ENCODE peak calls at places on chromosomes 3 and 15, in four cellular contexts. One of them, this sample, is unnamed.

GRCh38 chr3:78275420-78275852 is 1235.5 kb downstream of the ROBO2 start:
- DNase-seq in transverse colon: no peak
- DNase-seq in HepG2: no peak
- DNase-seq in suprapubic skin: no peak
- DNase-seq in this sample: no peak

GRCh38 chr3:50632450-50632849 is 15.5 kb downstream of the MAPKAPK3 start:
- DNase-seq in transverse colon: no peak
- DNase-seq in HepG2: no peak
- DNase-seq in suprapubic skin: no peak
- DNase-seq in this sample: no peak

GRCh38 chr3:53816430-53816829 is 29.8 kb downstream of the CHDH start:
- DNase-seq in transverse colon: no peak
- DNase-seq in HepG2: no peak
- DNase-seq in suprapubic skin: no peak
- DNase-seq in this sample: no peak

GRCh38 chr3:65371053-65371452 is 667.7 kb downstream of the MAGI1 start:
- DNase-seq in transverse colon: no peak
- DNase-seq in HepG2: no peak
- DNase-seq in suprapubic skin: no peak
- DNase-seq in this sample: no peak

GRCh38 chr3:30428251-30428650 is 178.2 kb upstream of the TGFBR2 start:
- DNase-seq in transverse colon: no peak
- DNase-seq in HepG2: no peak
- DNase-seq in suprapubic skin: no peak
- DNase-seq in this sample: no peak

GRCh38 chr3:154430014-154430413 is at the start of gene GPR149:
- DNase-seq in transverse colon: no peak
- DNase-seq in HepG2: no peak
- DNase-seq in suprapubic skin: no peak
- DNase-seq in this sample: no peak

GRCh38 chr3:46672349-46672695 is 21.2 kb downstream of the ALS2CL start:
- DNase-seq in transverse colon: peak; percentile 4
- DNase-seq in HepG2: no peak
- DNase-seq in suprapubic skin: no peak
- DNase-seq in this sample: no peak

GRCh38 chr3:103787164-103787871 is 1352.5 kb downstream of the ZPLD1 start:
- DNase-seq in transverse colon: no peak
- DNase-seq in HepG2: no peak
- DNase-seq in suprapubic skin: no peak
- DNase-seq in this sample: no peak

GRCh38 chr3:160806094-160806493 is 50.1 kb downstream of the PPM1L start:
- DNase-seq in transverse colon: no peak
- DNase-seq in HepG2: no peak
- DNase-seq in suprapubic skin: no peak
- DNase-seq in this sample: no peak

GRCh38 chr15:56683925-56684324 is 49.4 kb downstream of the ZNF280D start:
- DNase-seq in transverse colon: no peak
- DNase-seq in HepG2: no peak
- DNase-seq in suprapubic skin: no peak
- DNase-seq in this sample: no peak

GRCh38 chr3:128501431-128501830 is 8.4 kb upstream of the GATA2 start:
- DNase-seq in transverse colon: no peak
- DNase-seq in HepG2: no peak
- DNase-seq in suprapubic skin: no peak
- DNase-seq in this sample: no peak

GRCh38 chr15:56208641-56209155 is 35.0 kb downstream of the RFX7 start:
- DNase-seq in transverse colon: no peak
- DNase-seq in HepG2: no peak
- DNase-seq in suprapubic skin: no peak
- DNase-seq in this sample: no peak

GRCh38 chr15:74417230-74417629 is 16.5 kb downstream of the SEMA7A start:
- DNase-seq in transverse colon: no peak
- DNase-seq in HepG2: no peak
- DNase-seq in suprapubic skin: no peak
- DNase-seq in this sample: no peak

GRCh38 chr15:43246261-43246764 is 20.4 kb downstream of the TGM5 start:
- DNase-seq in transverse colon: no peak
- DNase-seq in HepG2: no peak
- DNase-seq in suprapubic skin: no peak
- DNase-seq in this sample: no peak

GRCh38 chr3:172249039-172249438 is 199.2 kb downstream of the GHSR start:
- DNase-seq in transverse colon: no peak
- DNase-seq in HepG2: no peak
- DNase-seq in suprapubic skin: no peak
- DNase-seq in this sample: no peak

GRCh38 chr3:149003653-149004305 is 12.4 kb downstream of the GYG1 start:
- DNase-seq in transverse colon: no peak
- DNase-seq in HepG2: no peak
- DNase-seq in suprapubic skin: no peak
- DNase-seq in this sample: no peak

GRCh38 chr15:31434418-31435255 is 108.0 kb downstream of the KLF13 start:
- DNase-seq in transverse colon: peak; percentile 75
- DNase-seq in HepG2: no peak
- DNase-seq in suprapubic skin: peak; percentile 86
- DNase-seq in this sample: peak; percentile 63

GRCh38 chr15:29128671-29129070 is 141.0 kb downstream of the NSMCE3 start:
- DNase-seq in transverse colon: no peak
- DNase-seq in HepG2: no peak
- DNase-seq in suprapubic skin: no peak
- DNase-seq in this sample: no peak

GRCh38 chr3:137692803-137693431 is 71.2 kb upstream of the SOX14 start:
- DNase-seq in transverse colon: no peak
- DNase-seq in HepG2: peak; percentile 31
- DNase-seq in suprapubic skin: no peak
- DNase-seq in this sample: no peak

GRCh38 chr3:156867174-156867573 is 41.0 kb downstream of the LEKR1 start:
- DNase-seq in transverse colon: no peak
- DNase-seq in HepG2: no peak
- DNase-seq in suprapubic skin: no peak
- DNase-seq in this sample: no peak

GRCh38 chr15:35701402-35702046 is 155.6 kb upstream of the DPH6 start:
- DNase-seq in transverse colon: no peak
- DNase-seq in HepG2: no peak
- DNase-seq in suprapubic skin: no peak
- DNase-seq in this sample: no peak

GRCh38 chr15:35698978-35699377 is 153.0 kb upstream of the DPH6 start:
- DNase-seq in transverse colon: no peak
- DNase-seq in HepG2: no peak
- DNase-seq in suprapubic skin: no peak
- DNase-seq in this sample: no peak

GRCh38 chr15:35705030-35705884 is 159.3 kb upstream of the DPH6 start:
- DNase-seq in transverse colon: no peak
- DNase-seq in HepG2: no peak
- DNase-seq in suprapubic skin: no peak
- DNase-seq in this sample: no peak

GRCh38 chr15:35705885-35706590 is 160.1 kb upstream of the DPH6 start:
- DNase-seq in transverse colon: no peak
- DNase-seq in HepG2: no peak
- DNase-seq in suprapubic skin: no peak
- DNase-seq in this sample: peak; percentile 44

GRCh38 chr15:35702946-35703495 is 157.1 kb upstream of the DPH6 start:
- DNase-seq in transverse colon: no peak
- DNase-seq in HepG2: no peak
- DNase-seq in suprapubic skin: no peak
- DNase-seq in this sample: no peak
- TF ChIP-seq POLR2AphosphoS5 in transverse colon: no peak
- TF ChIP-seq POLR2AphosphoS5 in HepG2: no peak
- TF ChIP-seq POLR2AphosphoS5 in suprapubic skin: no peak
- TF ChIP-seq POLR2AphosphoS5 in this sample: no peak

GRCh38 chr3:79766474-79767193 is 1.2 kb downstream of the ROBO1 start:
- DNase-seq in transverse colon: no peak
- DNase-seq in HepG2: no peak
- DNase-seq in suprapubic skin: no peak
- DNase-seq in this sample: no peak

GRCh38 chr3:79767194-79767952 is 425 bp downstream of the ROBO1 start:
- DNase-seq in transverse colon: no peak
- DNase-seq in HepG2: no peak
- DNase-seq in suprapubic skin: no peak
- DNase-seq in this sample: no peak

GRCh38 chr3:79765854-79766253 is 1.9 kb downstream of the ROBO1 start:
- DNase-seq in transverse colon: no peak
- DNase-seq in HepG2: no peak
- DNase-seq in suprapubic skin: no peak
- DNase-seq in this sample: no peak

GRCh38 chr3:79767953-79768282 is at the start of gene ROBO1:
- DNase-seq in transverse colon: no peak
- DNase-seq in HepG2: no peak
- DNase-seq in suprapubic skin: no peak
- DNase-seq in this sample: no peak

DNA sequence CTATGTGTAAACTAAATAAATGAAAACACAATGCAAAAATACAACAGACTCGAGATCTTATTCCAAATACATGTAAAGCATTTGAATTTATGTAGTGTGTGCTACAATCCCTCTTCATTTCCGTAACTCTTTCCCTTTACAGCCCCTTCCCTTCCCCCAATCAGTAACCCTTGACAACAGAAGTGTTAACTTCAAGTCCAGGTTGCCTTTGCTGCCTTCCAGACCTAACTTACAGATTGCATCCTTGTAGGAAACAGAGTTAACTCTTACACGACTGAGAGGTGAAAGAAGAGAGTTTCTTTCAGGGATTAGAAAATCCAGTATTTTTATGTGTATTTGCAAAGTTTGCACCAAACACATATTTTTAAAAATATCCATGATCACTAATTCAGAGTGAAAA is 1.4 kb upstream of the ROBO1 start:
- DNase-seq in transverse colon: no peak
- DNase-seq in HepG2: no peak
- DNase-seq in suprapubic skin: no peak
- DNase-seq in this sample: no peak
- TF ChIP-seq EP300 in transverse colon: no peak
- TF ChIP-seq EP300 in HepG2: no peak
- TF ChIP-seq EP300 in suprapubic skin: no peak
- TF ChIP-seq EP300 in this sample: no peak

DNA sequence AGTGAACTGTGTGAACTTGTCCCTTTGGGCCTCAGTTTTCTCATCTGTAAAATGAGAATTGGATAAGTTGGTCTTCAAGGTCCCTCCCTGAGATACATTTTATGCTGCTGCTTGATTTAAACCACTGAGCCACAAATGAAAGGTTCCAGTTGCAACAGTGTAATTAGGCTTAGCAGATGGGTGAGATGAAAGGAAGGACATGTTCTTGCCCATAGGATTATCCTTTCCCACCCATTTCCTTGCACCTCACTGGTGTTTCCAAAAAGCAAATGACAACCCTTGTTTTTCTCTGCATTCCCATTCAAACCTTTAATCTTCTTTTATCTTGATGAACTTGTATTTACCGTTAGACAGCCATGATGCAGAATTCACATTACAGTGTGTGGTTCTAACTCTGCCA is 43.9 kb downstream of the MAP2K1 start:
- DNase-seq in transverse colon: no peak
- DNase-seq in HepG2: no peak
- DNase-seq in suprapubic skin: no peak
- DNase-seq in this sample: no peak
- H3K4me1 ChIP-seq in transverse colon: no peaks in the 10 kb centered on the region
- H3K4me1 ChIP-seq in HepG2: no peaks in the 10 kb centered on the region
- H3K4me1 ChIP-seq in suprapubic skin: no peaks in the 10 kb centered on the region
- H3K4me1 ChIP-seq in this sample: peaks cover 3% of the 10 kb centered on the region

DNA sequence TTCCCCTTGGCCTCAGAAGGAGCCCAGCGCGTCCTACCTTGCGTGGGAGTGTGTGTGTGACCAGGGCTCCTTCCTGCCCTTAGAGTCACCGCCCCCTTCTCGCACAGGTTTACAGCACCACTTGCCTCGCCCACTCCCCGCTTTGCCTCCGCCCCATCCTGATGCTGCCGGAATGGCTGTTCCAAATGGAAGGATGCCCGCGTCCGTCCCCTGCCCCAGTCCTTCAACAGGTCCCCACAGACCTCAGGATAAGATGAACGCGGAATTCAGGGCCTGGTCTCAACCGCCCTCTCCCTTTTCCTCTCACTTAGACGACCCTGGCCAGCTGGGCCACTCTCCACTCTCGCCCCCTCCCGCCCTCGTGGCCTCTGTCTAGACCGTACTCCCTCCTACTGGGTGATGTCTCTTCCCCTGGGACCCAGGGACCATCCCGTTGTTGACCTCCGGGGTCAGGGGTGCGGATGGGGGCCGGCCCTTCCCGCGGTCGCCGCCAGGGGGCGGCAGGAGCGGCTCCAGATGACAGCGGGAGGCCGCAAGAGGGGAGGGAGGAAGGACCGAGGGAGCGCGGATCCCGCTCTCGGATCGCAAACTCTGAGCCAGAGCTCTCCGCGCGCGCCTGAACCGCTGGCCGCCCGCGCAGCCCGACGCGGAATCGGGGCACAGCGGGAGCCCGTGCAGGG is at the start of gene THSD4:
- DNase-seq in transverse colon: peak; percentile 78
- DNase-seq in HepG2: peak; percentile 25
- DNase-seq in suprapubic skin: peak; percentile 71
- DNase-seq in this sample: peak; percentile 75
- TF ChIP-seq POLR2AphosphoS5 in transverse colon: no peak
- TF ChIP-seq POLR2AphosphoS5 in HepG2: no peak
- TF ChIP-seq POLR2AphosphoS5 in suprapubic skin: peak; percentile 29
- TF ChIP-seq POLR2AphosphoS5 in this sample: peak; percentile 19

DNA sequence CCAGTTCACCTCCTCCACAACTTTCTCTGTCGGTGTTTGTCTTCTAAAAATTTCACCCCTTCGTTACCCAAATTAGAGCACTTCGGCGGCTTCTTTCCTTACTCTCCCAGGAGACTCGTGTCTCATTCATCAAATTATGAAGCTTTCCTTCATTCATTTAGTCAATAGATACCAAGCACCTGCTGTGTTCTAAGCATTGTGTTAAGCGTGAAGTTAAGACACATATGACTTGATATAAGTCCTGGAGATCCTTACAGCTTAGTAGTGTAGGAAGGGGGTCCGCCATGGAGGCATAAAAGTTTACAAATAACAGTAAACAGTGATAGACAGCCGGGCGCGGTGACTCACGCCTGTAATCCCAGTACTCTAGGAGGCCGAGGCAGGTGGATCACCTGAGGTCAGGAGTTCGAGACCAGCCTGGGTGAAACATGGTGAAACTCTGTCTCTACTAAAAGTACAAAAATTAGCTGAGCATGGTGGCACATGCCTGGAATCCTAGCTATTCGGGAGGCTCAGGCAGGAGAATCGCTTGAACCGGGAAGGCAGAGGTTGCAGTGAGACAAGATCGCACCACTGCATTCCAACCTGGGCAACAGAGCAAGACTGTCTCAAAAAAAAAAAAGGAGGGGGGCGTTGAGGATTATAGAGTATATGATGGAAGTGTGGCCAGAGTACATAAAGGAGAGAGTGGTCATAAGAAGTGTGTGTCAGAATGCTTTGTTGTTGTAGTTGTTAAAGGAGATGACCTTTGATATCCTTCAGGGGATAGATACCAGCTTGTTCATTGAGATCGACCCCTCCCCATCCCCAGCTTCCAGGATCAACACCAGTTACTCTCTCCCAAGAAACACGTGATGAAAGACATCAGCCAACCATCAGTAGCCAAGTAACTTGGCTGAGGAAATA is 744 bp upstream of the CCDC32 start:
- DNase-seq in transverse colon: no peak
- DNase-seq in HepG2: peak; percentile 31
- DNase-seq in suprapubic skin: no peak
- DNase-seq in this sample: no peak
- TF ChIP-seq EP300 in transverse colon: no peak
- TF ChIP-seq EP300 in HepG2: no peak
- TF ChIP-seq EP300 in suprapubic skin: no peak
- TF ChIP-seq EP300 in this sample: no peak

GRCh38 chr3:55597638-55598037 is 110.5 kb upstream of the WNT5A start:
- DNase-seq in transverse colon: no peak
- DNase-seq in HepG2: no peak
- DNase-seq in suprapubic skin: no peak
- DNase-seq in this sample: no peak
- H3K4me1 ChIP-seq in transverse colon: no peaks in the 10 kb centered on the region
- H3K4me1 ChIP-seq in HepG2: no peaks in the 10 kb centered on the region
- H3K4me1 ChIP-seq in suprapubic skin: no peaks in the 10 kb centered on the region
- H3K4me1 ChIP-seq in this sample: no peaks in the 10 kb centered on the region